ENCODE peak calls at places on chromosome 11, in five cellular contexts. B, O, N, H and R are unnamed samples.
A peak's percentile ranks its signal among the peaks of the same experiment; 100 is the strongest.

GRCh38 chr11:32148824-32149223 is 58.0 kb downstream of the RCN1 start:
- DNase-seq in H (no peak), N (no peak), O (no peak), B (no peak), R (no peak)

GRCh38 chr11:94424011-94424410 is 22.8 kb upstream of the GPR83 start:
- DNase-seq in O (no peak), N (no peak), B (no peak), H (peak; percentile 9), R (no peak)

GRCh38 chr11:42239102-42239501 is 779.6 kb upstream of the LRRC4C start:
- DNase-seq in B (no peak), H (peak; percentile 59), N (peak; percentile 10), O (no peak), R (no peak)

GRCh38 chr11:79062814-79063762 is 377.7 kb downstream of the TENM4 start:
- DNase-seq in O (peak; percentile 70), B (peak; percentile 17), H (peak; percentile 61), N (no peak), R (peak; percentile 52)

GRCh38 chr11:128417607-128418324 is 169.6 kb downstream of the ETS1 start:
- DNase-seq in B (no peak), N (peak; percentile 73), H (peak; percentile 88), O (peak; percentile 52), R (no peak)

GRCh38 chr11:95522871-95523270 is 266.7 kb downstream of the FAM76B start:
- DNase-seq in H (no peak), B (no peak), O (no peak), N (no peak), R (no peak)

GRCh38 chr11:20609727-20610707 is 10.6 kb downstream of the SLC6A5 start:
- DNase-seq in N (peak; percentile 4), B (peak; percentile 67), H (peak; percentile 81), O (peak; percentile 87), R (peak; percentile 94)

GRCh38 chr11:70843906-70844305 is 408.5 kb downstream of the SHANK2 start:
- DNase-seq in N (no peak), O (no peak), B (no peak), H (no peak), R (no peak)

GRCh38 chr11:120660024-120660565 is 148.5 kb downstream of the GRIK4 start:
- DNase-seq in B (peak; percentile 68), H (peak; percentile 38), O (peak; percentile 34), N (peak; percentile 2), R (peak; percentile 55)

GRCh38 chr11:35099278-35100018 is 39.5 kb upstream of the CD44 start:
- DNase-seq in O (no peak), B (no peak), H (peak; percentile 76), N (no peak), R (no peak)

GRCh38 chr11:126318642-126319373 is 14.9 kb downstream of the DCPS start:
- DNase-seq in N (peak; percentile 93), H (peak; percentile 86), B (peak; percentile 98), O (peak; percentile 56), R (no peak)

GRCh38 chr11:12963789-12964536 is 45.2 kb upstream of the RASSF10 start:
- DNase-seq in O (peak; percentile 73), B (peak; percentile 55), H (peak; percentile 73), N (peak; percentile 12), R (peak; percentile 84)

GRCh38 chr11:7072401-7073028 is 16.3 kb upstream of the RBMXL2 start:
- DNase-seq in O (no peak), B (no peak), H (no peak), N (no peak), R (no peak)

GRCh38 chr11:110763249-110764011 is 51.2 kb upstream of the ARHGAP20 start:
- DNase-seq in B (no peak), O (peak; percentile 25), N (peak; percentile 11), H (peak; percentile 63), R (no peak)

GRCh38 chr11:103729653-103730052 is 306.8 kb upstream of the DDI1 start:
- DNase-seq in O (no peak), B (no peak), N (no peak), H (peak; percentile 48), R (no peak)

GRCh38 chr11:66275396-66275795 is 2.6 kb upstream of the CNIH2 start:
- DNase-seq in N (no peak), B (no peak), O (no peak), H (no peak), R (no peak)

GRCh38 chr11:12693485-12694181 is 19.4 kb downstream of the TEAD1 start:
- DNase-seq in H (peak; percentile 96), N (peak; percentile 98), B (peak; percentile 50), O (peak; percentile 44), R (no peak)

GRCh38 chr11:78418584-78419211 is 1.1 kb upstream of the GAB2 start:
- DNase-seq in H (no peak), B (peak; percentile 42), N (no peak), O (no peak), R (no peak)

GRCh38 chr11:350723-351255 is 18.5 kb upstream of the B4GALNT4 start:
- DNase-seq in N (no peak), H (no peak), O (no peak), B (peak; percentile 92), R (no peak)

GRCh38 chr11:34988294-34989255 is 72.2 kb downstream of the PDHX start:
- DNase-seq in B (peak; percentile 25), H (peak; percentile 35), N (no peak), O (no peak), R (no peak)

GRCh38 chr11:105456950-105457349 is 152.9 kb upstream of the GRIA4 start:
- DNase-seq in H (no peak), O (no peak), B (peak; percentile 3), N (no peak), R (no peak)
- TF ChIP-seq CTCF in H (no peak), O (no peak), B (peak; percentile 30), N (peak; percentile 28), R (peak; percentile 17)

GRCh38 chr11:116217006-116217405 is 555.8 kb downstream of the BUD13 start:
- DNase-seq in B (peak; percentile 52), H (peak; percentile 58), O (peak; percentile 72), N (peak; percentile 1), R (no peak)

GRCh38 chr11:116215471-116216113 is 557.2 kb downstream of the BUD13 start:
- DNase-seq in N (no peak), H (no peak), O (no peak), B (no peak), R (no peak)

GRCh38 chr11:116221351-116221750 is 551.4 kb downstream of the BUD13 start:
- DNase-seq in H (no peak), B (no peak), O (no peak), N (no peak), R (no peak)

GRCh38 chr11:116219171-116219635 is 553.6 kb downstream of the BUD13 start:
- DNase-seq in O (no peak), H (no peak), N (peak; percentile 9), B (no peak), R (no peak)

DNA sequence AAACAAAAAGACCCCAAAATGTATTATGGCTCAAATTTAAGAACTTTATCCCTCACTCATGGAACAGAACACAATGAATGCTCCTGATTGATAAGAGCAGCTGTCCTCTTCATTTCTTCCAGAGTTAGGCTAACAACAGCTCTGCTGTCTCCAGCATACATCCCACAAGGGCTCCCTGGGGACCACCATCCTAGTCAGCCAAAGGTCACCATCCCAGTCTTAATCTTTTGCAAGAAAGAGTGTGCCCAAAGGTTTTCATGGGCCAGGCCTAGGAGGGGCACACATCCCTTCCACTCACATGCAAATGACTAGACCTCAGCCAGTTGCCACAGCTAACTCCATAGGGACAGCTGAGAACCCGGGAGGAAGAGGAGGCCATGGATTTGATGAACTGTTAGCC is 555.3 kb downstream of the BUD13 start:
- DNase-seq in H (no peak), B (no peak), N (no peak), O (no peak), R (no peak)
- TF ChIP-seq CTCF in H (no peak), B (no peak), N (no peak), O (no peak), R (no peak)

GRCh38 chr11:58742981-58743880 is 11.5 kb upstream of the GLYAT start:
- DNase-seq in H (no peak), O (no peak), B (peak; percentile 6), N (no peak), R (peak; percentile 1)
- TF ChIP-seq CTCF in H (no peak), O (no peak), B (peak; percentile 26), N (peak; percentile 32), R (no peak)

GRCh38 chr11:61509058-61510029 is 795 bp downstream of the LRRC10B start:
- DNase-seq in B (peak; percentile 91), O (peak; percentile 72), H (peak; percentile 72), N (peak; percentile 33), R (peak; percentile 82)
- TF ChIP-seq CTCF in B (peak; percentile 55), O (peak; percentile 24), H (peak; percentile 26), N (peak; percentile 32), R (peak; percentile 47)

GRCh38 chr11:119373059-119373875 is 8.2 kb downstream of the USP2 start:
- DNase-seq in H (no peak), N (no peak), O (no peak), B (no peak), R (no peak)

GRCh38 chr11:119371067-119371601 is 10.4 kb downstream of the USP2 start:
- DNase-seq in H (no peak), N (no peak), B (no peak), O (no peak), R (no peak)

GRCh38 chr11:119372260-119373058 is 9.0 kb downstream of the USP2 start:
- DNase-seq in H (no peak), B (no peak), O (no peak), N (no peak), R (no peak)

GRCh38 chr11:119370486-119371046 is 10.9 kb downstream of the USP2 start:
- DNase-seq in N (no peak), H (no peak), O (no peak), B (no peak), R (peak; percentile 41)

DNA sequence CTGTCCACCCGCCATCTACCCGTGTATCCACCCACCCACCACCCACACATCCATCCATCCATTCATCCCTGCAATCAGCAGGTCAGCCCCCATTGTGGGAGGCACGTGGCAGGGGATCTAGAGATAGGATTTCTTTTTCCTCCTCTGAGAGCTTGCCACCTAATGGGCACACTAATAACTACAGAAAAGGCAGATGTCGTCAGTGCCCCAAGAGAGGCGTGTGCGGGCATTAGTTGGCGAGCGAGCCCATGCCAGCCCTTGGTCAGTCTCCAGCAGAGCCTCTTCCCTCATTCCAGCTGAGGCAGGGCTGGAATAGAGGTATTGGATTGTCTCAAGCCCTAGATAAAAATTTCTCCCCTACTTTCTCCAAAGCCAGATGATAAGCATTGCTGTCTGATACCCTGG is 9.7 kb downstream of the USP2 start:
- DNase-seq in N (no peak), B (peak; percentile 45), H (no peak), O (peak; percentile 47), R (no peak)
- TF ChIP-seq CTCF in N (no peak), B (no peak), H (no peak), O (peak; percentile 17), R (peak; percentile 6)

GRCh38 chr11:112694813-112695212 is 266.4 kb upstream of the NCAM1 start:
- DNase-seq in B (peak; percentile 5), N (no peak), H (peak; percentile 11), O (no peak), R (no peak)

GRCh38 chr11:112694244-112694643 is 267.0 kb upstream of the NCAM1 start:
- DNase-seq in H (no peak), N (no peak), O (no peak), B (no peak), R (no peak)

GRCh38 chr11:112697371-112697770 is 263.8 kb upstream of the NCAM1 start:
- DNase-seq in O (no peak), H (no peak), B (no peak), N (no peak), R (peak; percentile 54)

GRCh38 chr11:112693781-112694180 is 267.4 kb upstream of the NCAM1 start:
- DNase-seq in H (no peak), O (no peak), N (no peak), B (no peak), R (no peak)

GRCh38 chr11:112697779-112698178 is 263.4 kb upstream of the NCAM1 start:
- DNase-seq in O (no peak), N (no peak), B (no peak), H (no peak), R (no peak)
- TF ChIP-seq CTCF in O (no peak), N (no peak), B (no peak), H (no peak), R (no peak)